ENCODE peak calls at places on chromosomes 5 and 9, in seven cellular contexts. A is ELR; P is EH; K is HEK293T; V is neural crest cell; C is glutamatergic neuron; T is stimulated activated naive CD4-positive, alpha-beta T cell. S is an unnamed sample.

GRCh38 chr5:44935871-44936270 is 127.1 kb downstream of the MRPS30 start:
- DNase-seq in T (no peak), A (no peak), V (no peak), K (no peak), P (no peak), C (no peak), S (no peak)

GRCh38 chr5:172283020-172283861 is at the start of gene UBTD2:
- DNase-seq in P (peak; percentile 84), T (peak; percentile 69), A (peak; percentile 85), V (peak; percentile 71), K (peak; percentile 89), C (peak; percentile 85), S (peak; percentile 95)

GRCh38 chr5:153960269-153961215 is 78.2 kb downstream of the FAM114A2 start:
- DNase-seq in K (no peak), V (no peak), A (no peak), P (peak; percentile 57), T (no peak), C (no peak), S (no peak)

GRCh38 chr5:126351138-126351537 is 72.1 kb upstream of the GRAMD2B start:
- DNase-seq in P (peak; percentile 89), K (no peak), V (no peak), T (no peak), A (peak; percentile 84), C (no peak), S (no peak)

GRCh38 chr5:151495330-151495729 is 47.9 kb downstream of the SLC36A1 start:
- DNase-seq in A (peak; percentile 3), T (no peak), P (no peak), K (no peak), C (no peak), V (no peak), S (no peak)

GRCh38 chr5:176533894-176534611 is 3.1 kb downstream of the RNF44 start:
- DNase-seq in C (no peak), K (no peak), V (no peak), P (peak; percentile 16), T (peak; percentile 58), A (no peak), S (no peak)

GRCh38 chr5:139686356-139686918 is 38.3 kb downstream of the CXXC5 start:
- DNase-seq in V (no peak), C (no peak), K (no peak), T (no peak), P (no peak), A (no peak), S (no peak)

GRCh38 chr5:84382363-84383295 is 2.1 kb downstream of the EDIL3 start:
- DNase-seq in A (peak; percentile 39), K (peak; percentile 45), P (no peak), V (peak; percentile 24), C (peak; percentile 83), T (no peak), S (no peak)

GRCh38 chr5:172243302-172243701 is 40.3 kb downstream of the UBTD2 start:
- DNase-seq in A (no peak), V (no peak), C (no peak), P (no peak), T (no peak), K (no peak), S (no peak)

GRCh38 chr5:95760291-95761191 is 29.4 kb downstream of the RHOBTB3 start:
- DNase-seq in P (peak; percentile 99), K (no peak), T (peak; percentile 28), V (no peak), A (peak; percentile 98), C (no peak), S (no peak)

GRCh38 chr9:27473135-27473534 is 51.0 kb upstream of the IFNK start:
- DNase-seq in T (no peak), C (no peak), K (peak; percentile 39), P (no peak), V (no peak), A (no peak), S (no peak)

GRCh38 chr5:52668544-52669185 is 119.1 kb upstream of the ITGA1 start:
- DNase-seq in T (no peak), C (peak; percentile 58), V (no peak), A (no peak), P (no peak), K (no peak), S (no peak)

GRCh38 chr5:39231705-39232525 is 12.6 kb upstream of the FYB1 start:
- DNase-seq in P (no peak), K (no peak), C (no peak), T (no peak), A (peak; percentile 69), V (no peak), S (no peak)

GRCh38 chr9:111271047-111271446 is 59.0 kb downstream of the OR2K2 start:
- DNase-seq in T (no peak), A (no peak), V (no peak), K (no peak), C (no peak), P (no peak), S (no peak)

GRCh38 chr9:74960548-74960947 is 7.8 kb upstream of the C9orf40 start:
- DNase-seq in P (peak; percentile 72), K (no peak), C (no peak), V (no peak), T (no peak), A (peak; percentile 84), S (no peak)

GRCh38 chr9:129665008-129665771 is at the start of gene PRRX2:
- DNase-seq in A (peak; percentile 50), T (peak; percentile 20), V (peak; percentile 33), P (peak; percentile 84), K (no peak), C (peak; percentile 60), S (no peak)

GRCh38 chr9:99431103-99431502 is 209.0 kb downstream of the SEC61B start:
- DNase-seq in K (no peak), C (no peak), P (peak; percentile 80), A (peak; percentile 82), T (no peak), V (no peak), S (no peak)

GRCh38 chr9:110029422-110029814 is 178.5 kb downstream of the C9orf152 start:
- DNase-seq in K (no peak), C (no peak), P (peak; percentile 96), A (peak; percentile 95), V (no peak), T (no peak), S (no peak)

GRCh38 chr5:115169392-115170127 is at the start of gene TRIM36:
- DNase-seq in T (peak; percentile 81), K (peak; percentile 96), A (peak; percentile 94), P (peak; percentile 90), V (peak; percentile 97), C (peak; percentile 99), S (peak; percentile 97)

GRCh38 chr5:173456751-173457171 is 128.5 kb upstream of the STC2 start:
- DNase-seq in K (no peak), V (no peak), P (peak; percentile 86), C (no peak), A (peak; percentile 98), T (no peak), S (no peak)